ENCODE peak calls at places on chromosome 2, in six cellular contexts. G is cerebellar cortex, Z is NCI-H526, K is HS-5, J is T-cell, Y is H7. A is an unnamed sample.

GRCh38 chr2:237122214-237122666 is 36.6 kb downstream of the COPS8 start:
- DNase-seq in G (peak; percentile 13), Z (peak; percentile 2), K (no peak), J (peak; percentile 13), Y (peak; percentile 68), A (no peak)

GRCh38 chr2:64401501-64401880 is 52.5 kb upstream of the LGALSL start:
- DNase-seq in G (no peak), Z (no peak), K (no peak), J (no peak), Y (no peak), A (peak; percentile 27)

GRCh38 chr2:43475137-43475846 is 120.5 kb downstream of the THADA start:
- DNase-seq in G (no peak), Z (no peak), K (no peak), J (no peak), Y (no peak), A (no peak)

GRCh38 chr2:7490672-7491071 is 573.5 kb downstream of the RNF144A start:
- DNase-seq in G (no peak), Z (no peak), K (no peak), J (no peak), Y (no peak), A (no peak)

GRCh38 chr2:133438026-133438425 is 130.2 kb downstream of the NCKAP5 start:
- DNase-seq in G (no peak), Z (peak; percentile 21), K (no peak), J (no peak), Y (no peak), A (peak; percentile 25)

GRCh38 chr2:64363140-64363539 is 90.8 kb upstream of the LGALSL start:
- DNase-seq in G (no peak), Z (no peak), K (no peak), J (no peak), Y (no peak), A (no peak)

GRCh38 chr2:68302281-68302680 is 17.5 kb downstream of the CNRIP1 start:
- DNase-seq in G (no peak), Z (no peak), K (no peak), J (no peak), Y (no peak), A (no peak)

GRCh38 chr2:95179451-95179850 is 13.8 kb downstream of the ZNF2 start:
- DNase-seq in G (no peak), Z (no peak), K (no peak), J (no peak), Y (no peak), A (no peak)

GRCh38 chr2:217151509-217152206 is 291.8 kb upstream of the TNP1 start:
- DNase-seq in G (no peak), Z (no peak), K (no peak), J (no peak), Y (no peak), A (no peak)

GRCh38 chr2:229090231-229090630 is 180.9 kb downstream of the PID1 start:
- DNase-seq in G (no peak), Z (no peak), K (no peak), J (no peak), Y (no peak), A (no peak)